ENCODE peak calls at places on chromosomes 13 and 19, in six cellular contexts. N is endothelial cell of umbilical vein, A is A549, Z is HepG2, G is GM12878, W is K562. T is an unnamed sample.

GRCh38 chr13:81395368-81395767 is 1054.4 kb upstream of the SPRY2 start:
- DNase-seq in N (no peak), A (no peak), Z (no peak), G (no peak), W (peak), T (no peak)

GRCh38 chr19:17641181-17641580 is 47.0 kb downstream of the UNC13A start:
- DNase-seq in N (no peak), A (no peak), Z (no peak), G (no peak), W (no peak), T (no peak)

GRCh38 chr19:16702123-16702522 is 17.5 kb upstream of the NWD1 start:
- DNase-seq in N (no peak), A (no peak), Z (peak), G (no peak), W (no peak), T (peak)

GRCh38 chr19:3818479-3818878 is 32.3 kb upstream of the MATK start:
- DNase-seq in N (peak), A (no peak), Z (no peak), G (no peak), W (no peak), T (no peak)

GRCh38 chr13:46521921-46522691 is 30.9 kb upstream of the LRCH1 start:
- DNase-seq in N (no peak), A (no peak), Z (no peak), G (no peak), W (no peak), T (no peak)

GRCh38 chr13:40114305-40114896 is 458.9 kb downstream of the COG6 start:
- DNase-seq in N (no peak), A (no peak), Z (no peak), G (no peak), W (no peak), T (no peak)

GRCh38 chr13:32033744-32034143 is 2.2 kb downstream of the FRY start:
- DNase-seq in N (peak), A (no peak), Z (no peak), G (no peak), W (no peak), T (no peak)

GRCh38 chr13:51134763-51135365 is 23.8 kb upstream of the C13orf42 start:
- DNase-seq in N (no peak), A (no peak), Z (no peak), G (no peak), W (no peak), T (no peak)

GRCh38 chr19:5801796-5802616 is 2.9 kb upstream of the NRTN start:
- DNase-seq in N (no peak), A (no peak), Z (no peak), G (no peak), W (peak), T (no peak)

GRCh38 chr19:34500656-34501120 is 19.1 kb downstream of the WTIP start:
- DNase-seq in N (no peak), A (no peak), Z (no peak), G (no peak), W (peak), T (no peak)

GRCh38 chr13:98648141-98648540 is 71.2 kb upstream of the STK24 start:
- DNase-seq in N (no peak), A (no peak), Z (peak), G (no peak), W (no peak), T (no peak)

GRCh38 chr13:75550159-75550567 is 572 bp downstream of the UCHL3 start:
- DNase-seq in N (peak), A (peak), Z (peak), G (no peak), W (peak), T (peak)

GRCh38 chr19:6769006-6769637 is 1.9 kb upstream of the SH2D3A start:
- DNase-seq in N (no peak), A (no peak), Z (no peak), G (no peak), W (peak), T (peak)

GRCh38 chr19:571127-571974 is 1.0 kb upstream of the BSG start:
- DNase-seq in N (peak), A (no peak), Z (peak), G (peak), W (peak), T (peak)
- TF ChIP-seq MYC in N (no peak), A (no peak), Z (peak), G (no peak), W (no peak), T (no peak)

DNA sequence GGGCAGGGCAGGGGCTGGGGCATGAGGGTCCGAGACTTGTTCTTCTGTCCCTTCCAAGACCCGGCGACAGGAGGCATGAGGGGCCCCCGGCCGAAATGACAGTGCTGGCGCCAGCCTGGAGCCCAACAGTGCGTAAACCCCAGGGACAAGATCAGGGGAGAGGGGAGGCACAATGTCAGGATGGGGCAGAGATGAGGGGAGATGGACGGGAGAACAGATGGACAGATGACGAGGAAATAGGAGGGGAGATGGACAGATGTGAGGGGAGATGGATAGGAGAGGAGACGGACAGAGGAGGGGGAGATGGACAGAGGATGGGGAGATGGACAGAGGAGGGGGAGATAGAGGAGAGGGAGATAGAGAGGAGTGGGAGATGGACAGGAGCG is 523 bp downstream of the FLT3LG start:
- DNase-seq in N (no peak), A (no peak), Z (no peak), G (no peak), W (no peak), T (no peak)
- H3K4me3 ChIP-seq in N (peak), A (peak), Z (peak), G (peak), W (peak), T (no peak)

GRCh38 chr19:41718761-41719160 is 10.3 kb downstream of the CEACAM5 start:
- DNase-seq in N (no peak), A (no peak), Z (no peak), G (no peak), W (no peak), T (no peak)
- TF ChIP-seq MYC in N (no peak), A (no peak), Z (no peak), G (no peak), W (no peak), T (no peak)

DNA sequence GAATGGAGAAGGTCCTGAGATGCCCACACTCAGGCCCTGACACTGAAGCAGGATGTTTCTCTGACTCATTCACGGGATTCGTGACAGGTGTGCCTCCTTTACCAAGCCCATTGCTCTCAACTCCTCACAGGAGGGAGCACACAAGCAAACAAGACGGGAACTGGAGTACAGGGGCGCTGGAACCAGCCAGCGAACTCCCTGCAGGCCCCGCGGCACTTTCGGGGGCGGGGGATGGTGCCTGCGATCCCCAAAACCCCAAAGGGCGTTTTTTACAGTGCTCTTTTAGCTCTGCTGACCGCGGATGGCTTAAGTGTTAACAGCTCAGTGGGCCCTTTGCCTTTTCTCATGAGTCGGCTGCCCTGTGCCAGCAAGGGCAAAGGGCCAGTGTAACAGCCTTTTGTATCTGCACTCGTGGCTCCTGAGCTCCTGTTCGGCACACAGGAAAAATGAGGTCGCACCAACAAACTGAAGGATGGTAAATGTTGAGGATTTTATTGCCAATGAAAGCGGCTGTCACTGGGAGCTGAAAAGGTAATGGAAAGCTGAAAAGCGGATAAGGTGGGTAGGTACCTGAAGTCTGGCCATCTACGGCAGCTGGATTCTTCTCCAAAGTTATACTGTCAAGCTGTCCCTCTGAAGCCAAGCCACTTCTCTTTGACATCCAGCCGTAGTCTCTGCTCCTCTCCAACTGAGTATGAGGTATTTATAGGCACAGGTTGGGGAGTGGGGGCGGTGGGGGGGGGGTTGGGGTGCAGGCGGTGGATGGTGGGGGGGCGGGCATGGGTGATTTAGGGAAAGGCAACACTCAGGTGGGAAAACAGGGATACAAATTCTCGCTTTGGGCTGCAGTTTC is 65.0 kb upstream of the TRPC4 start:
- DNase-seq in N (no peak), A (no peak), Z (no peak), G (no peak), W (no peak), T (no peak)
- H3K4me3 ChIP-seq in N (no peak), A (no peak), Z (no peak), G (no peak), W (no peak), T (no peak)

GRCh38 chr19:50050406-50051223 is 24.8 kb downstream of the ZNF473 start:
- DNase-seq in N (peak), A (peak), Z (no peak), G (peak), W (peak), T (peak)

GRCh38 chr19:50044922-50045321 is 19.1 kb downstream of the ZNF473 start:
- DNase-seq in N (no peak), A (no peak), Z (no peak), G (no peak), W (no peak), T (no peak)

GRCh38 chr19:50047686-50048085 is 21.9 kb downstream of the ZNF473 start:
- DNase-seq in N (no peak), A (no peak), Z (no peak), G (no peak), W (no peak), T (no peak)

GRCh38 chr19:50043967-50044366 is 18.2 kb downstream of the ZNF473 start:
- DNase-seq in N (no peak), A (no peak), Z (no peak), G (no peak), W (no peak), T (no peak)

DNA sequence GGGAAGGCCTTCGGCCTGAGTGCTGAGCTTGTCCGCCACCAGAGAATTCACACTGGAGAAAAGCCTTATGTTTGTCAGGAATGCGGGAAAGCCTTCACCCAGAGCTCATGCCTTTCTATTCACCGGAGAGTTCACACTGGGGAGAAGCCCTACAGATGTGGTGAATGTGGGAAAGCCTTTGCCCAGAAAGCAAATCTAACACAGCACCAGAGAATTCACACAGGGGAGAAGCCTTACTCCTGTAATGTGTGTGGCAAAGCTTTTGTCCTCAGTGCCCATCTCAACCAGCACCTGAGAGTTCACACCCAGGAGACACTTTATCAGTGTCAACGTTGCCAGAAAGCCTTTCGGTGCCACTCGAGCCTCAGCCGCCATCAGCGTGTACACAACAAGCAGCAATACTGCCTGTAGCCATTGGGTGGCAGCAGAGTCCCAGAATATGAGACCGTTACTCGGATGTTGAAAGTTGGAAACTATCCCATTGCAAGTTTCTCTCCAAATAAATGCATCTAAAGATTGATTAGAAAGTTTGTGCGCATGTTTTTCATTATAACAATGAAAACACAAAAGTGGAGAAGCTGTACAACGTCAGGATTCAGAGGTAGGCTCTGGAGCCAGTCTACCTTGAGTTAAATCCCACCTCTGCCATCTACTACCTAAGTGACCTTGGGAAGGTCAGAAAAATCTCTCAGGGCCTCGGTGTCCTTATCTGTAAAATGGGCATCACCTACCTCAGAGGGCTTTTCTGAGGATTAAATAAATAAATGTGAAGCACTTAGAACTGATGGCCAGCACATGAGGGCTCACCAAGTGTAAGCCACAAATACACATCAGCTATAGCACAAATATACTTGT is 21.1 kb downstream of the ZNF473 start:
- DNase-seq in N (no peak), A (no peak), Z (peak), G (no peak), W (peak), T (peak)
- TF ChIP-seq MYC in N (no peak), A (no peak), Z (no peak), G (no peak), W (no peak), T (no peak)

GRCh38 chr19:11248852-11249251 is 9.4 kb downstream of the ANGPTL8 start:
- DNase-seq in N (no peak), A (no peak), Z (no peak), G (no peak), W (no peak), T (no peak)
- H3K4me3 ChIP-seq in N (no peak), A (no peak), Z (no peak), G (no peak), W (no peak), T (no peak)